ENCODE peak calls at places on chromosomes 12 and 14, in eight cellular contexts. C is stromal cell of bone marrow, B is cardiac fibroblast, O is NCI-H1694 treated with DMSO at 0.1 percent for 48 hours, S is mesothelial cell of epicardium, R is globus pallidus, N is NCI-H446 treated with DMSO at 0.1 percent for 48 hours, F is caudate nucleus. D is an unnamed sample.

GRCh38 chr14:77208266-77208978 is 26.8 kb downstream of the TMEM63C start:
- DNase-seq in C (peak), B (peak), O (no peak), S (peak), R (peak), N (no peak), F (peak), D (peak)

GRCh38 chr12:77179515-77179914 is 114.1 kb upstream of the E2F7 start:
- DNase-seq in C (no peak), B (no peak), O (no peak), S (no peak), R (no peak), N (no peak), F (no peak), D (no peak)

GRCh38 chr14:101069666-101070362 is 166.3 kb upstream of the RTL1 start:
- DNase-seq in C (no peak), B (no peak), O (no peak), S (no peak), R (no peak), N (no peak), F (no peak), D (no peak)

GRCh38 chr12:100473716-100474150 is at the start of gene NR1H4:
- DNase-seq in C (peak), B (peak), O (no peak), S (no peak), R (no peak), N (no peak), F (no peak), D (no peak)

GRCh38 chr12:63985945-63986344 is 141.4 kb downstream of the SRGAP1 start:
- DNase-seq in C (no peak), B (no peak), O (no peak), S (no peak), R (no peak), N (no peak), F (no peak), D (no peak)

GRCh38 chr14:51677738-51678137 is 26.0 kb downstream of the FRMD6 start:
- DNase-seq in C (no peak), B (no peak), O (no peak), S (no peak), R (no peak), N (no peak), F (no peak), D (no peak)

GRCh38 chr14:86124328-86124727 is 594.4 kb downstream of the FLRT2 start:
- DNase-seq in C (no peak), B (no peak), O (no peak), S (no peak), R (no peak), N (no peak), F (no peak), D (no peak)

GRCh38 chr14:103107455-103107854 is 12.9 kb downstream of the EXOC3L4 start:
- DNase-seq in C (no peak), B (no peak), O (no peak), S (no peak), R (no peak), N (no peak), F (no peak), D (no peak)

GRCh38 chr12:95277139-95277538 is 59.5 kb downstream of the VEZT start:
- DNase-seq in C (peak), B (peak), O (peak), S (no peak), R (no peak), N (peak), F (no peak), D (no peak)

GRCh38 chr12:124484526-124484953 is 82.9 kb downstream of the NCOR2 start:
- DNase-seq in C (no peak), B (no peak), O (no peak), S (no peak), R (no peak), N (no peak), F (no peak), D (no peak)

GRCh38 chr12:27781680-27782079 is 1.6 kb upstream of the MANSC4 start:
- DNase-seq in C (no peak), B (peak), O (no peak), S (no peak), R (no peak), N (peak), F (no peak), D (peak)

GRCh38 chr12:62767946-62768345 is 167.0 kb downstream of the PPM1H start:
- DNase-seq in C (no peak), B (no peak), O (no peak), S (no peak), R (no peak), N (no peak), F (no peak), D (no peak)

GRCh38 chr12:3333583-3333982 is 157.4 kb upstream of the PRMT8 start:
- DNase-seq in C (no peak), B (no peak), O (no peak), S (no peak), R (no peak), N (no peak), F (no peak), D (no peak)

GRCh38 chr12:66235626-66236281 is 46.7 kb downstream of the IRAK3 start:
- DNase-seq in C (peak), B (peak), O (no peak), S (no peak), R (no peak), N (no peak), F (no peak), D (no peak)

GRCh38 chr14:59601056-59601455 is 24.4 kb upstream of the CCDC175 start:
- DNase-seq in C (no peak), B (no peak), O (no peak), S (no peak), R (no peak), N (no peak), F (no peak), D (no peak)

GRCh38 chr14:75165586-75166391 is 10.6 kb downstream of the TMED10 start:
- DNase-seq in C (no peak), B (peak), O (no peak), S (no peak), R (peak), N (no peak), F (peak), D (peak)

GRCh38 chr12:30753761-30754382 is 879 bp downstream of the CAPRIN2 start:
- DNase-seq in C (no peak), B (peak), O (peak), S (no peak), R (peak), N (peak), F (no peak), D (peak)

GRCh38 chr14:72741836-72742681 is 151.8 kb downstream of the DPF3 start:
- DNase-seq in C (no peak), B (no peak), O (no peak), S (no peak), R (no peak), N (no peak), F (no peak), D (no peak)

GRCh38 chr12:45768194-45768593 is 38.7 kb downstream of the ARID2 start:
- DNase-seq in C (no peak), B (no peak), O (no peak), S (no peak), R (peak), N (no peak), F (no peak), D (no peak)

GRCh38 chr12:22738945-22739344 is 114.0 kb downstream of the ETNK1 start:
- DNase-seq in C (peak), B (no peak), O (no peak), S (no peak), R (no peak), N (no peak), F (no peak), D (no peak)